ENCODE peak calls at places on chromosomes 13 and 19, in four cellular contexts. H is activated effector memory CD4-positive, alpha-beta T cell treated with Interleukin-2 at 50 U/mL for 16 hours; O is activated CD4-positive, alpha-beta T cell treated with anti-CD3 and anti-CD28 coated beads, Interleukin-2, amount 50 U/mL, for 48 hours; F is T-helper 2 cell. G is an unnamed sample.

GRCh38 chr19:44752816-44753618 is 4.5 kb downstream of the BCL3 start:
- DNase-seq in H (peak; percentile 90), O (peak; percentile 93), F (peak; percentile 90), G (peak; percentile 95)

GRCh38 chr19:43809762-43810696 is 7.8 kb upstream of the LYPD5 start:
- DNase-seq in H (no peak), O (no peak), F (no peak), G (no peak)

GRCh38 chr19:29273000-29273691 is 60.2 kb upstream of the UQCRFS1 start:
- DNase-seq in H (no peak), O (no peak), F (no peak), G (peak; percentile 32)

GRCh38 chr19:15871570-15871969 is 26.3 kb downstream of the CYP4F2 start:
- DNase-seq in H (no peak), O (peak; percentile 10), F (no peak), G (no peak)

GRCh38 chr19:35903550-35904179 is 1.3 kb downstream of the HCST start:
- DNase-seq in H (peak; percentile 88), O (peak; percentile 86), F (peak; percentile 66), G (peak; percentile 87)

GRCh38 chr13:84654654-84655244 is 772.5 kb upstream of the SLITRK1 start:
- DNase-seq in H (no peak), O (no peak), F (no peak), G (no peak)

GRCh38 chr13:41007359-41008118 is 11.6 kb downstream of the ELF1 start:
- DNase-seq in H (no peak), O (no peak), F (no peak), G (no peak)

GRCh38 chr19:18735324-18735723 is 51.8 kb downstream of the CRTC1 start:
- DNase-seq in H (no peak), O (no peak), F (no peak), G (no peak)

GRCh38 chr13:53783466-53783865 is 754.9 kb downstream of the OLFM4 start:
- DNase-seq in H (no peak), O (no peak), F (no peak), G (no peak)

GRCh38 chr13:68378294-68378693 is 1148.2 kb upstream of the PCDH9 start:
- DNase-seq in H (no peak), O (no peak), F (no peak), G (no peak)

GRCh38 chr13:79648191-79648590 is 167.2 kb downstream of the NDFIP2 start:
- DNase-seq in H (no peak), O (no peak), F (no peak), G (no peak)

GRCh38 chr19:35117791-35118190 is 2.2 kb downstream of the FXYD3 start:
- DNase-seq in H (no peak), O (no peak), F (no peak), G (no peak)

GRCh38 chr13:27789153-27789494 is 3.2 kb upstream of the GSX1 start:
- DNase-seq in H (no peak), O (no peak), F (no peak), G (no peak)

GRCh38 chr19:18418725-18419194 is 438 bp upstream of the SSBP4 start:
- DNase-seq in H (no peak), O (no peak), F (no peak), G (no peak)

GRCh38 chr19:35065574-35065973 is 24.1 kb downstream of the HPN start:
- DNase-seq in H (no peak), O (no peak), F (no peak), G (no peak)

GRCh38 chr13:29754486-29754806 is 96.0 kb downstream of the UBL3 start:
- DNase-seq in H (no peak), O (no peak), F (no peak), G (no peak)

GRCh38 chr19:1122972-1123363 is 19.2 kb downstream of the GPX4 start:
- DNase-seq in H (no peak), O (peak; percentile 84), F (no peak), G (peak; percentile 91)

GRCh38 chr13:80314711-80315505 is 26.0 kb downstream of the SPRY2 start:
- DNase-seq in H (no peak), O (no peak), F (no peak), G (no peak)

GRCh38 chr13:45325806-45326205 is 15.2 kb downstream of the TPT1 start:
- DNase-seq in H (no peak), O (no peak), F (no peak), G (no peak)

GRCh38 chr19:38130399-38130798 is 93.6 kb downstream of the DPF1 start:
- DNase-seq in H (no peak), O (no peak), F (no peak), G (no peak)

GRCh38 chr19:3554254-3555083 is 2.9 kb downstream of the MFSD12 start:
- DNase-seq in H (peak; percentile 40), O (no peak), F (no peak), G (no peak)

GRCh38 chr19:35943542-35944301 is 7.5 kb downstream of the LRFN3 start:
- DNase-seq in H (no peak), O (no peak), F (no peak), G (no peak)

GRCh38 chr13:44231786-44232516 is 141.7 kb upstream of the SERP2 start:
- DNase-seq in H (no peak), O (no peak), F (no peak), G (no peak)

GRCh38 chr19:4326215-4326836 is 12.3 kb downstream of the STAP2 start:
- DNase-seq in H (no peak), O (no peak), F (no peak), G (no peak)

GRCh38 chr19:2436384-2436783 is 9.0 kb upstream of the TIMM13 start:
- DNase-seq in H (no peak), O (no peak), F (no peak), G (no peak)

GRCh38 chr19:47296036-47296435 is 13.6 kb upstream of the C5AR1 start:
- DNase-seq in H (peak; percentile 43), O (peak; percentile 73), F (peak; percentile 47), G (peak; percentile 85)

GRCh38 chr13:26719356-26719945 is 41.1 kb downstream of the GPR12 start:
- DNase-seq in H (no peak), O (no peak), F (no peak), G (no peak)

GRCh38 chr19:46515879-46516350 is 20.2 kb upstream of the PNMA8B start:
- DNase-seq in H (no peak), O (no peak), F (peak; percentile 7), G (no peak)

GRCh38 chr13:102642475-102642874 is 45.7 kb downstream of the TPP2 start:
- DNase-seq in H (no peak), O (no peak), F (no peak), G (no peak)

GRCh38 chr19:4911786-4912672 is 2.7 kb downstream of the UHRF1 start:
- DNase-seq in H (peak; percentile 62), O (peak; percentile 74), F (peak; percentile 62), G (peak; percentile 88)

GRCh38 chr13:97112451-97113152 is 109.5 kb upstream of the MBNL2 start:
- DNase-seq in H (no peak), O (no peak), F (no peak), G (no peak)